ENCODE peak calls at places on chromosomes 6 and 20, in ten cellular contexts. P, G, I, E, A, N, Z, T, V and F are unnamed samples.

GRCh38 chr20:10715035-10715434 is 41.2 kb upstream of the JAG1 start:
- DNase-seq in P (peak; percentile 62), V (no peak), G (peak; percentile 54), T (no peak), Z (peak; percentile 73), E (no peak), A (peak; percentile 72), I (no peak), N (peak; percentile 72), F (peak; percentile 49)

GRCh38 chr6:148272084-148272483 is 70.6 kb upstream of the SASH1 start:
- DNase-seq in V (no peak), I (no peak), E (no peak), P (no peak), A (peak; percentile 92), N (no peak), Z (peak; percentile 97), T (no peak), G (no peak), F (peak; percentile 69)

GRCh38 chr6:3363296-3364025 is 93.4 kb downstream of the SLC22A23 start:
- DNase-seq in N (no peak), A (no peak), E (no peak), Z (no peak), T (no peak), G (no peak), I (no peak), V (no peak), P (peak; percentile 91), F (no peak)

GRCh38 chr6:148831531-148831930 is 84.7 kb downstream of the UST start:
- DNase-seq in N (no peak), G (no peak), I (no peak), P (no peak), V (no peak), A (no peak), Z (no peak), E (no peak), T (no peak), F (no peak)

GRCh38 chr6:109491207-109491938 is 8.4 kb upstream of the ZBTB24 start:
- DNase-seq in Z (peak; percentile 54), N (no peak), P (no peak), A (no peak), V (no peak), G (no peak), E (peak; percentile 61), T (no peak), I (peak; percentile 66), F (no peak)

GRCh38 chr6:92577077-92577719 is 842.2 kb downstream of the EPHA7 start:
- DNase-seq in I (no peak), G (no peak), V (no peak), T (no peak), A (no peak), E (no peak), Z (peak; percentile 1), P (no peak), N (no peak), F (no peak)

GRCh38 chr6:149317656-149318571 is at the start of gene TAB2:
- DNase-seq in T (peak; percentile 54), P (no peak), N (no peak), E (peak; percentile 19), Z (peak; percentile 48), I (peak; percentile 68), A (peak; percentile 50), G (no peak), V (peak; percentile 62), F (no peak)

GRCh38 chr6:165823609-165824326 is 160.7 kb upstream of the PDE10A start:
- DNase-seq in P (no peak), T (no peak), V (no peak), G (no peak), N (no peak), A (no peak), E (no peak), Z (no peak), I (no peak), F (no peak)

GRCh38 chr20:19874328-19874727 is 116.3 kb downstream of the RIN2 start:
- DNase-seq in I (no peak), Z (no peak), T (no peak), V (no peak), P (no peak), E (no peak), G (no peak), N (no peak), A (no peak), F (no peak)

GRCh38 chr20:1702288-1702687 is 44.7 kb upstream of the SIRPG start:
- DNase-seq in A (peak; percentile 9), V (no peak), E (peak; percentile 44), P (no peak), Z (no peak), T (no peak), N (no peak), G (no peak), I (no peak), F (no peak)

GRCh38 chr6:40011844-40012243 is 77.6 kb upstream of the MOCS1 start:
- DNase-seq in I (no peak), E (no peak), V (no peak), Z (no peak), P (no peak), G (no peak), A (peak; percentile 7), N (no peak), T (no peak), F (no peak)

GRCh38 chr6:8375916-8376315 is 59.4 kb downstream of the SLC35B3 start:
- DNase-seq in V (no peak), Z (peak; percentile 4), T (no peak), A (no peak), E (no peak), N (no peak), P (no peak), I (no peak), G (no peak), F (no peak)